ENCODE peak calls at places on chromosomes 13 and 19, in four cellular contexts. One of them, this sample, is unnamed.

GRCh38 chr19:13099073-13099999 is 3.3 kb downstream of the LYL1 start:
- DNase-seq in H1: peak; percentile 74
- DNase-seq in OCI-LY7: peak; percentile 70
- DNase-seq in osteoblast: peak; percentile 95
- DNase-seq in this sample: peak; percentile 84

GRCh38 chr13:22073718-22074117 is 402.8 kb downstream of the FGF9 start:
- DNase-seq in H1: no peak
- DNase-seq in osteoblast: no peak
- DNase-seq in OCI-LY7: no peak
- DNase-seq in this sample: no peak

GRCh38 chr13:79589605-79590511 is 108.9 kb downstream of the NDFIP2 start:
- DNase-seq in H1: no peak
- DNase-seq in OCI-LY7: no peak
- DNase-seq in osteoblast: no peak
- DNase-seq in this sample: no peak

GRCh38 chr13:29523199-29523931 is 72.1 kb downstream of the SLC7A1 start:
- DNase-seq in H1: no peak
- DNase-seq in OCI-LY7: no peak
- DNase-seq in osteoblast: peak; percentile 97
- DNase-seq in this sample: no peak

GRCh38 chr19:41697198-41697855 is 9.3 kb upstream of the CEACAM7 start:
- DNase-seq in osteoblast: no peak
- DNase-seq in OCI-LY7: no peak
- DNase-seq in H1: no peak
- DNase-seq in this sample: no peak

GRCh38 chr19:29266603-29267002 is 53.7 kb upstream of the UQCRFS1 start:
- DNase-seq in OCI-LY7: no peak
- DNase-seq in osteoblast: no peak
- DNase-seq in H1: no peak
- DNase-seq in this sample: no peak

GRCh38 chr19:39906283-39906682 is 28.2 kb downstream of the FCGBP start:
- DNase-seq in OCI-LY7: no peak
- DNase-seq in H1: no peak
- DNase-seq in osteoblast: peak; percentile 29
- DNase-seq in this sample: no peak

GRCh38 chr19:21603431-21604153 is 98.2 kb downstream of the ZNF429 start:
- DNase-seq in H1: no peak
- DNase-seq in OCI-LY7: no peak
- DNase-seq in osteoblast: peak; percentile 68
- DNase-seq in this sample: peak; percentile 75

GRCh38 chr13:49315036-49315565 is 67.4 kb downstream of the CDADC1 start:
- DNase-seq in OCI-LY7: no peak
- DNase-seq in H1: no peak
- DNase-seq in osteoblast: no peak
- DNase-seq in this sample: no peak

GRCh38 chr19:35266904-35267817 is 1.6 kb upstream of the USF2 start:
- DNase-seq in H1: peak; percentile 70
- DNase-seq in OCI-LY7: peak; percentile 58
- DNase-seq in osteoblast: peak; percentile 94
- DNase-seq in this sample: peak; percentile 59

GRCh38 chr13:20131057-20131832 is 29.6 kb downstream of the GJA3 start:
- DNase-seq in H1: no peak
- DNase-seq in OCI-LY7: no peak
- DNase-seq in osteoblast: no peak
- DNase-seq in this sample: no peak

GRCh38 chr13:44238011-44238421 is 135.6 kb upstream of the SERP2 start:
- DNase-seq in OCI-LY7: no peak
- DNase-seq in H1: no peak
- DNase-seq in osteoblast: no peak
- DNase-seq in this sample: no peak

GRCh38 chr13:79128158-79128557 is 277.9 kb downstream of the RBM26 start:
- DNase-seq in H1: no peak
- DNase-seq in osteoblast: no peak
- DNase-seq in OCI-LY7: no peak
- DNase-seq in this sample: no peak

GRCh38 chr19:51098366-51099069 is 9.7 kb downstream of the CTU1 start:
- DNase-seq in OCI-LY7: no peak
- DNase-seq in H1: no peak
- DNase-seq in osteoblast: peak; percentile 43
- DNase-seq in this sample: no peak

GRCh38 chr13:23788459-23788858 is 100.7 kb downstream of the MIPEP start:
- DNase-seq in osteoblast: no peak
- DNase-seq in H1: no peak
- DNase-seq in OCI-LY7: no peak
- DNase-seq in this sample: no peak

GRCh38 chr13:41505209-41505835 is 48.0 kb downstream of the RGCC start:
- DNase-seq in osteoblast: peak; percentile 89
- DNase-seq in OCI-LY7: no peak
- DNase-seq in H1: no peak
- DNase-seq in this sample: no peak

GRCh38 chr13:23510979-23511735 is 59.1 kb upstream of the TNFRSF19 start:
- DNase-seq in OCI-LY7: peak; percentile 16
- DNase-seq in H1: no peak
- DNase-seq in osteoblast: no peak
- DNase-seq in this sample: no peak

GRCh38 chr19:48279747-48280146 is 9.9 kb downstream of the ZNF114 start:
- DNase-seq in OCI-LY7: no peak
- DNase-seq in osteoblast: no peak
- DNase-seq in H1: no peak
- DNase-seq in this sample: no peak

GRCh38 chr13:33806470-33807248 is 11.3 kb upstream of the RFC3 start:
- DNase-seq in H1: no peak
- DNase-seq in OCI-LY7: peak; percentile 79
- DNase-seq in osteoblast: peak; percentile 8
- DNase-seq in this sample: no peak

GRCh38 chr13:30730526-30730925 is 4.8 kb upstream of the ALOX5AP start:
- DNase-seq in osteoblast: peak; percentile 19
- DNase-seq in H1: no peak
- DNase-seq in OCI-LY7: no peak
- DNase-seq in this sample: no peak

GRCh38 chr13:75906315-75906714 is 270.2 kb downstream of the LMO7 start:
- DNase-seq in H1: no peak
- DNase-seq in OCI-LY7: no peak
- DNase-seq in osteoblast: no peak
- DNase-seq in this sample: no peak

GRCh38 chr13:37685206-37685605 is 86.6 kb upstream of the POSTN start:
- DNase-seq in OCI-LY7: no peak
- DNase-seq in osteoblast: no peak
- DNase-seq in H1: no peak
- DNase-seq in this sample: no peak

GRCh38 chr13:50123862-50124535 is 108.8 kb downstream of the KCNRG start:
- DNase-seq in OCI-LY7: no peak
- DNase-seq in osteoblast: peak; percentile 100
- DNase-seq in H1: peak; percentile 87
- DNase-seq in this sample: peak; percentile 98

GRCh38 chr19:14544047-14544446 is 14.7 kb downstream of the TECR start:
- DNase-seq in OCI-LY7: no peak
- DNase-seq in osteoblast: peak; percentile 67
- DNase-seq in H1: no peak
- DNase-seq in this sample: no peak

GRCh38 chr19:55066107-55066709 is 3.3 kb upstream of the RDH13 start:
- DNase-seq in H1: no peak
- DNase-seq in osteoblast: peak; percentile 85
- DNase-seq in OCI-LY7: no peak
- DNase-seq in this sample: no peak

GRCh38 chr19:58042709-58043340 is 9.0 kb downstream of the ZSCAN1 start:
- DNase-seq in osteoblast: peak; percentile 65
- DNase-seq in OCI-LY7: no peak
- DNase-seq in H1: peak; percentile 87
- DNase-seq in this sample: no peak

GRCh38 chr19:35266149-35266903 is 2.4 kb upstream of the USF2 start:
- DNase-seq in osteoblast: peak; percentile 32
- DNase-seq in H1: no peak
- DNase-seq in OCI-LY7: no peak
- DNase-seq in this sample: no peak

DNA sequence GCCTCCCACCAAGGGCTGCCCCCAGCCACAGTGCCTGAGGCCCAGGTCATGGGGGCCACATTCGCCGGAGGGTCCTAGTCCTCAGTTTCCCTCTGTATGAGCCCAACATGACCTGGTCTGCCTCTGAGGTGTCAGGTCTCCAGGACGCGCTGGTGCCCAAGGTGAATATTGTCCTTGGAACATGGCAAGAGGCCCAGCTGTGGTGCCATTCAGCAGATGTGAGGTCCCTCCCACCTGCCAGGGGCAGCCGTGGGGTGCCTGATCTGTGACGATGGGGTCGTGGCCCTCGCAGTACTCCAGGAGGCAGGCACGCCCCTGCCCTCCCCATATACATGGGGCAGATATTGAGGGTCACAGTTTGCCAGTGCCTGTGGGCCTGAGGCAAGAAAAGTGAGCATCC is 151.9 kb downstream of the KDM4B start:
- DNase-seq in OCI-LY7: no peak
- DNase-seq in osteoblast: no peak
- DNase-seq in H1: no peak
- DNase-seq in this sample: no peak
- H4K20me1 ChIP-seq in OCI-LY7: no peaks in the 10 kb centered on the region
- H4K20me1 ChIP-seq in osteoblast: peaks cover 3% of the 10 kb centered on the region
- H4K20me1 ChIP-seq in H1: no peaks in the 10 kb centered on the region
- H4K20me1 ChIP-seq in this sample: peaks cover 10% of the 10 kb centered on the region

DNA sequence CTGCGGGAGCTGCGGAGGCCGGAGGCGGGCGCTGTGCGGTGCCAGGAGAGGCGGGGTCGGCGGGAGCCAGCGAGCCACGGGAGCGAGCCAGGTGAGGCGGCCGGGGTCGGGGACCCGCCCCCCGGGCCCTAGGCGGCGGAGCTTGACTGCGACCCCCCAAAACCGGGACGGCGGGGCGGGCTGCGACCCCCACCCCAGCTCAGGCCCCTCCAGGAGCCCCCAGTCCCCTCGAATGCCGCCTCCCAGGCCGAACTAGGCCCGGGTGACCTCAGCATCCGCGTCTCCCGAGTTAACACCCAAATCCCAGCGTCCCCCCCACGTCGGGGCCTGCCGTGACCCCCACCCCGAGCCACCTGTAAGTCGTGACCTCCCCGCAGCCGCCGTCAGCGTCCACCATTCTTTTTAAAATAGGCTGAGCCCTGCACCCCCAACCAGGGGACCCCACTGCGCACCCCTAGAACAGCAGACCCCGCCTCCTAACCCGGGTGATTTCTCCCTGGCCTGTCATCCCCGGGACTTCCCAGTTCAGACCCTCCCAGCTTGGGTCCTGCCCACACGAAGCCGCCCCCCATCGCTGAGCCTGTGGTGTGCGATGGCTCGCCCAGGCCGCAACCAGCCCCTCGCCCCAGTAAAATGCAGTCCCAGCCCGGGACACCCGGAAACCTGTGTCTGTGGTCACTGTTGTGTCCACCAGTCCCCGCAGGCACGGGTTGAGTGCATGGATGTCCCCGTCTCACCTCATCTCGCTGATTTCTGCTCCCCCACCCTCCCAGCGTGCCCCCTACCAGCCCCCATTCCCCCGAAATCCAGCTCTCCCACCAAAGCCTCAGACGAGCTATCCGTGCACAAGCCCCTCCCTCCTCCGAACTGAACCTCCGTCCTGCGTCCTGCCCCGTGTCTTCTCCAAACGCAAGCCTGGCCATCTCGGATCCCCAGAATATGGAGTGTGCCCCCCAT is 551 bp downstream of the FZR1 start:
- DNase-seq in OCI-LY7: peak; percentile 26
- DNase-seq in osteoblast: peak; percentile 93
- DNase-seq in H1: no peak
- DNase-seq in this sample: peak; percentile 47
- H2AFZ ChIP-seq in OCI-LY7: peak overlapping the region; percentile 69
- H2AFZ ChIP-seq in osteoblast: peak overlapping the region; percentile 59
- H2AFZ ChIP-seq in H1: no peak overlapping the region
- H2AFZ ChIP-seq in this sample: peak overlapping the region; percentile 66

GRCh38 chr19:439167-439900 is 21.5 kb downstream of the SHC2 start:
- DNase-seq in osteoblast: no peak
- DNase-seq in OCI-LY7: no peak
- DNase-seq in H1: no peak
- DNase-seq in this sample: no peak

GRCh38 chr19:437027-437426 is 23.8 kb downstream of the SHC2 start:
- DNase-seq in OCI-LY7: no peak
- DNase-seq in osteoblast: no peak
- DNase-seq in H1: no peak
- DNase-seq in this sample: no peak

GRCh38 chr19:440391-441212 is 20.2 kb downstream of the SHC2 start:
- DNase-seq in osteoblast: no peak
- DNase-seq in H1: no peak
- DNase-seq in OCI-LY7: no peak
- DNase-seq in this sample: no peak

GRCh38 chr19:436413-436950 is 24.4 kb downstream of the SHC2 start:
- DNase-seq in H1: no peak
- DNase-seq in osteoblast: no peak
- DNase-seq in OCI-LY7: no peak
- DNase-seq in this sample: no peak

DNA sequence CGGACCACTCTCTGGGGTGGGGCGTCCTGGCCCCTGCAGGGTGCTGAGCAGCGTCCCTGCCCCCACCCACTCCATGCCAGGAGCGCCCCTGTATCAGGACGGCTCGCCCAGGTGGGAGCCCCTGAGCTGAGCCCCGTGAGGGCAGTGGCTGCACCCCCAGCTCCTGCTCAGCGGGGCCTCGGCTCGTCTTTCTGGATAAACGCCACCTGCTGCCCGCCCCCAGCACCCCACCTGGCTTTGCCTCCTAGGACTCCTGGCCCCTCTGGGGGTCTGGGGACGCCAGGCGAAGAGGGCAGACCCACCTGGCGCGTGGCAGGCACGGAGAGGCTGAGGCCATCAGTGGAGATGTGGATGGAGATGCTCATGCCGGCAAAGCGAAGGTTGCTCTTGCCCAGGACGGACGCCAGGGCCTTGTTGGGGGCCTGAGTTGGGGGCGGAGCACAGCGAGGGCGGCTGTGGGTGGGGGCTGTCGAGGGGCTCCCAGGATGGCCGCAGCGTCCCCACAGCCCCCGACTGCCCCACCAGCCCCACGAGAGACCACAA is 22.3 kb downstream of the SHC2 start:
- DNase-seq in H1: no peak
- DNase-seq in OCI-LY7: no peak
- DNase-seq in osteoblast: no peak
- DNase-seq in this sample: no peak
- H3K4me3 ChIP-seq in H1: no peak overlapping the region
- H3K4me3 ChIP-seq in OCI-LY7: no peak overlapping the region
- H3K4me3 ChIP-seq in osteoblast: no peak overlapping the region
- H3K4me3 ChIP-seq in this sample: no peak overlapping the region

DNA sequence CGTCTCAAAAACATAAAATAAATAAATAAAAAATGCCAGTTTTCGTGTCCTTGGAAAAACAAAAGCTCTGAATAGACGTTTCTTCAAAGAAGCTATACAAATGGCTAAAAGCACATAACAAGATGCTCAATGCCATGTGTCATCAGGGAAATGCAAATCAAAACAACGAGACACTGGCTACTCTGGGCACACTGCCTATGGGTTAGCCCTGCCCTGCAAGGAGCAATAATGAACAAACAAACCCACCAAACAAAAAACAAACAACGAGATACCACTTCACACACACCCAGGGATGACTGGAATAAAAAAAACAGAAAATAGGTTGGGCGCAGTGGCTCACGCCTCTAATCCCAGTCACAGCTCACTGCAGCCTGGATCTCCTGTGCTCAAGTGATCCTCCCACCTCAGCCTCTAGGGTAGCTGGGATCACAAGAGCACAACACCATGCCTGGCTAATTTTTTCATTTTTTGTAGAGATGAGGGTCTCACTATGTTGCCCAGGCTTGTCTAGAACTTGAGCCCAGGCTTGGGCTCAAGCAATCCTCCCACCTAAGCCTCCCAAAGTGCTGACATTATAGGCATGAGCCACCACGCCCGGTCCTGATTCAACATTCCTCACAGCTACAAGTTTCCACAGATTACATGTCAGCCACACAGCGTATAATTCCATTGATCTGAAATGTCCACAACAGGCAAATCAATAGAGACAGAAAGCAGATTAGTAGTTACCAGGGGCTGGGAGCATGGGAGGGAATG is 15.5 kb upstream of the ISYNA1 start:
- DNase-seq in OCI-LY7: no peak
- DNase-seq in H1: no peak
- DNase-seq in osteoblast: peak; percentile 85
- DNase-seq in this sample: no peak
- H4K20me1 ChIP-seq in OCI-LY7: no peaks in the 10 kb centered on the region
- H4K20me1 ChIP-seq in H1: peaks cover 5% of the 10 kb centered on the region
- H4K20me1 ChIP-seq in osteoblast: peaks cover 69% of the 10 kb centered on the region
- H4K20me1 ChIP-seq in this sample: peaks cover 27% of the 10 kb centered on the region